ENCODE peak calls at places on chromosomes 13 and 19, in nine cellular contexts. H is amygdala; V is T-helper 9 cell; P is cardiac fibroblast; C is stimulated activated CD8-positive, alpha-beta memory T cell treated with anti-CD3 and anti-CD28 coated beads, Interleukin-7, amount 100 ng/mL, for 24 hours; E is cortex of kidney; W is stimulated activated CD4-positive, alpha-beta T cell treated with anti-CD3 and anti-CD28 coated beads, Interleukin-2, amount 100 ng/mL, for 48 hours; B is HS-27A; Z is colonic mucosa. L is an unnamed sample.

GRCh38 chr19:22545751-22546150 is 88.4 kb upstream of the ZNF492 start:
- DNase-seq in H (peak; percentile 21), C (no peak), V (peak; percentile 5), P (no peak), W (peak; percentile 37), B (no peak), Z (peak; percentile 27), E (no peak), L (peak; percentile 7)

GRCh38 chr13:75400775-75401174 is 81.2 kb downstream of the TBC1D4 start:
- DNase-seq in W (no peak), C (no peak), E (no peak), B (no peak), V (no peak), P (no peak), Z (no peak), H (no peak), L (no peak)

GRCh38 chr13:40518481-40518882 is 148.0 kb downstream of the FOXO1 start:
- DNase-seq in E (no peak), W (peak; percentile 61), B (no peak), C (peak; percentile 38), Z (no peak), V (peak; percentile 12), P (no peak), H (no peak), L (no peak)

GRCh38 chr19:5948697-5949564 is 29.0 kb downstream of the RANBP3 start:
- DNase-seq in Z (no peak), E (no peak), V (no peak), P (peak; percentile 46), C (no peak), H (peak; percentile 23), B (no peak), W (no peak), L (peak; percentile 38)

GRCh38 chr19:3366104-3366760 is at the start of gene NFIC:
- DNase-seq in W (peak; percentile 35), H (peak; percentile 28), B (peak; percentile 50), V (peak; percentile 28), C (no peak), E (no peak), P (peak; percentile 92), Z (peak; percentile 70), L (peak; percentile 89)

GRCh38 chr19:1975081-1975480 is 34.1 kb downstream of the CSNK1G2 start:
- DNase-seq in W (no peak), P (peak; percentile 11), C (no peak), Z (no peak), V (no peak), E (no peak), H (peak; percentile 46), B (no peak), L (no peak)

GRCh38 chr13:31775686-31776085 is 36.4 kb downstream of the RXFP2 start:
- DNase-seq in V (no peak), C (no peak), P (peak; percentile 87), E (no peak), W (no peak), B (no peak), Z (no peak), H (peak; percentile 25), L (no peak)

GRCh38 chr13:113874177-113874576 is 10.3 kb upstream of the GAS6 start:
- DNase-seq in V (no peak), W (no peak), H (no peak), E (no peak), C (no peak), Z (no peak), B (no peak), P (no peak), L (no peak)

GRCh38 chr19:58330458-58330857 is 3.7 kb downstream of the ZSCAN22 start:
- DNase-seq in H (peak; percentile 87), V (no peak), W (no peak), E (no peak), B (no peak), C (no peak), P (peak; percentile 70), Z (no peak), L (peak; percentile 71)

GRCh38 chr19:50005428-50005827 is 19.7 kb downstream of the VRK3 start:
- DNase-seq in Z (no peak), E (no peak), B (no peak), W (no peak), C (no peak), P (no peak), H (no peak), V (no peak), L (no peak)

GRCh38 chr19:49151339-49152217 is 3.6 kb downstream of the HRC start:
- DNase-seq in V (peak; percentile 38), B (no peak), H (no peak), Z (peak; percentile 98), W (no peak), E (no peak), P (peak; percentile 43), C (no peak), L (peak; percentile 58)

GRCh38 chr19:49767380-49767779 is 579 bp downstream of the AP2A1 start:
- DNase-seq in C (no peak), E (no peak), Z (no peak), H (no peak), P (peak; percentile 19), V (no peak), B (no peak), W (no peak), L (no peak)

GRCh38 chr13:99496322-99497142 is 4.7 kb upstream of the TM9SF2 start:
- DNase-seq in C (peak; percentile 25), Z (peak; percentile 73), H (peak; percentile 40), V (peak; percentile 49), B (no peak), W (peak; percentile 48), E (no peak), P (peak; percentile 22), L (peak; percentile 49)

GRCh38 chr13:110628477-110628793 is 13.1 kb downstream of the NAXD start:
- DNase-seq in E (no peak), W (no peak), B (no peak), H (no peak), P (peak; percentile 45), V (no peak), C (no peak), Z (no peak), L (peak; percentile 85)

GRCh38 chr19:11105014-11105636 is 15.9 kb downstream of the LDLR start:
- DNase-seq in W (no peak), Z (no peak), E (no peak), H (no peak), C (no peak), V (no peak), P (no peak), B (no peak), L (no peak)

GRCh38 chr13:72536668-72537399 is 190.6 kb downstream of the MZT1 start:
- DNase-seq in Z (peak; percentile 36), W (no peak), E (no peak), V (no peak), H (peak; percentile 5), B (no peak), C (no peak), P (no peak), L (peak; percentile 17)

GRCh38 chr19:39778763-39779162 is at the start of gene LEUTX:
- DNase-seq in C (no peak), P (no peak), B (no peak), W (peak; percentile 12), Z (no peak), V (no peak), E (no peak), H (no peak), L (no peak)

GRCh38 chr19:13825489-13826475 is 30.5 kb downstream of the ZSWIM4 start:
- DNase-seq in C (no peak), P (no peak), H (no peak), V (no peak), W (no peak), E (no peak), Z (no peak), B (no peak), L (no peak)

GRCh38 chr13:99119686-99120085 is 81.0 kb upstream of the UBAC2 start:
- DNase-seq in Z (no peak), H (no peak), B (no peak), W (peak; percentile 27), V (no peak), P (no peak), C (peak; percentile 4), E (no peak), L (no peak)

GRCh38 chr19:9917322-9917721 is 19.0 kb downstream of the OLFM2 start:
- DNase-seq in H (peak; percentile 13), W (no peak), E (no peak), P (peak; percentile 63), C (no peak), V (no peak), Z (peak; percentile 35), B (no peak), L (peak; percentile 70)

GRCh38 chr13:44848956-44849748 is 140.1 kb downstream of the NUFIP1 start:
- DNase-seq in V (no peak), P (no peak), E (no peak), C (no peak), B (no peak), W (no peak), H (no peak), Z (no peak), L (peak; percentile 42)

GRCh38 chr13:31198524-31198923 is 1.3 kb upstream of the B3GLCT start:
- DNase-seq in H (no peak), Z (no peak), P (no peak), E (no peak), W (no peak), C (no peak), V (no peak), B (no peak), L (no peak)

GRCh38 chr13:112078216-112078615 is 11.3 kb downstream of the SOX1 start:
- DNase-seq in Z (no peak), P (no peak), C (no peak), E (no peak), H (no peak), V (no peak), B (no peak), W (no peak), L (no peak)

GRCh38 chr19:54536956-54537355 is 34.3 kb downstream of the LAIR2 start:
- DNase-seq in E (no peak), V (no peak), P (no peak), Z (no peak), H (no peak), B (no peak), C (no peak), W (no peak), L (no peak)

GRCh38 chr13:24747248-24748151 is 16.5 kb upstream of the RNF17 start:
- DNase-seq in C (no peak), P (peak; percentile 15), B (no peak), E (no peak), V (no peak), H (no peak), W (no peak), Z (no peak), L (peak; percentile 15)

GRCh38 chr13:39364797-39365468 is 238.1 kb downstream of the LHFPL6 start:
- DNase-seq in H (no peak), P (no peak), W (no peak), Z (no peak), B (no peak), C (no peak), E (no peak), V (no peak), L (peak; percentile 57)

GRCh38 chr19:16316506-16316882 is 8.1 kb upstream of the KLF2 start:
- DNase-seq in V (no peak), C (no peak), H (no peak), E (no peak), B (no peak), W (no peak), P (no peak), Z (no peak), L (no peak)